ENCODE peak calls at places on chromosome 20, in seven cellular contexts. F is stimulated activated CD8-positive, alpha-beta memory T cell treated with anti-CD3 and anti-CD28 coated beads, Interleukin-7, amount 100 ng/mL, for 1 hour; U is Kasumi-1; M is effector memory CD4-positive, alpha-beta T cell; Z is heart left ventricle; B is omental fat pad; T is iPS-NIHi11. A is an unnamed sample.

GRCh38 chr20:13141541-13141940 is 79.5 kb upstream of the ISM1 start:
- DNase-seq in B (no peak), M (no peak), Z (no peak), U (no peak), T (no peak), F (no peak), A (no peak)

GRCh38 chr20:49181265-49181877 is 6.8 kb downstream of the STAU1 start:
- DNase-seq in T (no peak), B (no peak), Z (no peak), M (no peak), U (no peak), F (no peak), A (no peak)

GRCh38 chr20:11153819-11154218 is 480.0 kb upstream of the JAG1 start:
- DNase-seq in B (no peak), M (no peak), U (no peak), T (no peak), F (no peak), Z (no peak), A (no peak)

GRCh38 chr20:47502271-47502730 is 614 bp downstream of the NCOA3 start:
- DNase-seq in U (no peak), B (no peak), T (no peak), Z (peak), F (no peak), M (no peak), A (peak)

GRCh38 chr20:62455929-62456328 is 19.9 kb downstream of the GATA5 start:
- DNase-seq in U (no peak), B (no peak), F (no peak), T (no peak), Z (no peak), M (no peak), A (no peak)

GRCh38 chr20:15859061-15859460 is 714.2 kb downstream of the KIF16B start:
- DNase-seq in T (no peak), M (no peak), B (no peak), Z (no peak), F (no peak), U (no peak), A (no peak)

GRCh38 chr20:20793570-20793969 is 81.1 kb upstream of the RALGAPA2 start:
- DNase-seq in Z (no peak), B (no peak), U (no peak), T (no peak), F (no peak), M (no peak), A (no peak)

GRCh38 chr20:62936996-62937352 is 973 bp upstream of the GID8 start:
- DNase-seq in B (no peak), M (no peak), Z (no peak), F (no peak), T (no peak), U (no peak), A (no peak)

GRCh38 chr20:58546756-58547526 is 31.7 kb upstream of the APCDD1L start:
- DNase-seq in T (no peak), F (no peak), M (no peak), Z (no peak), B (no peak), U (no peak), A (peak)

GRCh38 chr20:62426678-62427077 is 661 bp downstream of the RBBP8NL start:
- DNase-seq in F (no peak), M (no peak), B (no peak), U (no peak), Z (no peak), T (peak), A (no peak)

GRCh38 chr20:23369424-23369823 is 7.4 kb downstream of the GZF1 start:
- DNase-seq in M (no peak), T (no peak), F (no peak), Z (no peak), U (no peak), B (no peak), A (no peak)